ENCODE peak calls at places on chromosomes 4 and X, in eight cellular contexts. One of them, this sample, is unnamed.

GRCh38 chrX:130086414-130087207 is 23.7 kb downstream of the ELF4 start:
- DNase-seq in brain microvascular endothelial cell: no peak
- DNase-seq in aorta: no peak
- DNase-seq in left ventricle myocardium inferior: no peak
- DNase-seq in right lobe of liver: no peak
- DNase-seq in right atrium auricular region: no peak
- DNase-seq in heart right ventricle: no peak
- DNase-seq in K562: peak; percentile 15
- DNase-seq in this sample: peak; percentile 68

GRCh38 chrX:109911046-109911445 is 91.9 kb upstream of the TMEM164 start:
- DNase-seq in brain microvascular endothelial cell: no peak
- DNase-seq in aorta: no peak
- DNase-seq in left ventricle myocardium inferior: no peak
- DNase-seq in right lobe of liver: no peak
- DNase-seq in right atrium auricular region: no peak
- DNase-seq in heart right ventricle: no peak
- DNase-seq in K562: no peak
- DNase-seq in this sample: no peak

GRCh38 chr4:102500371-102501175 is 586 bp upstream of the NFKB1 start:
- DNase-seq in brain microvascular endothelial cell: peak; percentile 38
- DNase-seq in aorta: peak; percentile 70
- DNase-seq in left ventricle myocardium inferior: peak; percentile 72
- DNase-seq in right lobe of liver: peak; percentile 61
- DNase-seq in right atrium auricular region: peak; percentile 66
- DNase-seq in heart right ventricle: peak; percentile 68
- DNase-seq in K562: no peak
- DNase-seq in this sample: peak; percentile 72

GRCh38 chrX:37330642-37331041 is 18.5 kb upstream of the PRRG1 start:
- DNase-seq in brain microvascular endothelial cell: no peak
- DNase-seq in aorta: no peak
- DNase-seq in left ventricle myocardium inferior: no peak
- DNase-seq in right lobe of liver: no peak
- DNase-seq in right atrium auricular region: no peak
- DNase-seq in heart right ventricle: no peak
- DNase-seq in K562: no peak
- DNase-seq in this sample: no peak

GRCh38 chr4:185542626-185543336 is 7.5 kb upstream of the PDLIM3 start:
- DNase-seq in brain microvascular endothelial cell: no peak
- DNase-seq in aorta: peak; percentile 82
- DNase-seq in left ventricle myocardium inferior: peak; percentile 80
- DNase-seq in right lobe of liver: no peak
- DNase-seq in right atrium auricular region: peak; percentile 81
- DNase-seq in heart right ventricle: peak; percentile 74
- DNase-seq in K562: no peak
- DNase-seq in this sample: no peak

GRCh38 chr4:76892601-76893000 is 5.3 kb downstream of the SOWAHB start:
- DNase-seq in brain microvascular endothelial cell: no peak
- DNase-seq in aorta: no peak
- DNase-seq in left ventricle myocardium inferior: no peak
- DNase-seq in right lobe of liver: no peak
- DNase-seq in right atrium auricular region: no peak
- DNase-seq in heart right ventricle: no peak
- DNase-seq in K562: no peak
- DNase-seq in this sample: no peak

GRCh38 chrX:8738588-8739189 is 6.8 kb upstream of the ANOS1 start:
- DNase-seq in brain microvascular endothelial cell: no peak
- DNase-seq in aorta: no peak
- DNase-seq in left ventricle myocardium inferior: no peak
- DNase-seq in right lobe of liver: no peak
- DNase-seq in right atrium auricular region: no peak
- DNase-seq in heart right ventricle: no peak
- DNase-seq in K562: peak; percentile 10
- DNase-seq in this sample: no peak

GRCh38 chrX:107574054-107574683 is 54.1 kb upstream of the PRPS1 start:
- DNase-seq in brain microvascular endothelial cell: peak; percentile 38
- DNase-seq in aorta: no peak
- DNase-seq in left ventricle myocardium inferior: no peak
- DNase-seq in right lobe of liver: no peak
- DNase-seq in right atrium auricular region: no peak
- DNase-seq in heart right ventricle: no peak
- DNase-seq in K562: no peak
- DNase-seq in this sample: no peak

GRCh38 chrX:141814213-141814857 is 23.8 kb upstream of the MAGEC3 start:
- DNase-seq in brain microvascular endothelial cell: no peak
- DNase-seq in aorta: no peak
- DNase-seq in left ventricle myocardium inferior: no peak
- DNase-seq in right lobe of liver: no peak
- DNase-seq in right atrium auricular region: no peak
- DNase-seq in heart right ventricle: no peak
- DNase-seq in K562: no peak
- DNase-seq in this sample: no peak

GRCh38 chr4:794911-795725 is 30.8 kb downstream of the CPLX1 start:
- DNase-seq in brain microvascular endothelial cell: no peak
- DNase-seq in aorta: no peak
- DNase-seq in left ventricle myocardium inferior: no peak
- DNase-seq in right lobe of liver: no peak
- DNase-seq in right atrium auricular region: no peak
- DNase-seq in heart right ventricle: no peak
- DNase-seq in K562: peak; percentile 35
- DNase-seq in this sample: peak; percentile 38

GRCh38 chr4:73702796-73703287 is 37.5 kb upstream of the CXCL8 start:
- DNase-seq in brain microvascular endothelial cell: no peak
- DNase-seq in aorta: no peak
- DNase-seq in left ventricle myocardium inferior: no peak
- DNase-seq in right lobe of liver: no peak
- DNase-seq in right atrium auricular region: no peak
- DNase-seq in heart right ventricle: no peak
- DNase-seq in K562: no peak
- DNase-seq in this sample: no peak

GRCh38 chrX:17442898-17443297 is 67.9 kb downstream of the NHS start:
- DNase-seq in brain microvascular endothelial cell: peak; percentile 22
- DNase-seq in aorta: no peak
- DNase-seq in left ventricle myocardium inferior: no peak
- DNase-seq in right lobe of liver: no peak
- DNase-seq in right atrium auricular region: no peak
- DNase-seq in heart right ventricle: no peak
- DNase-seq in K562: no peak
- DNase-seq in this sample: no peak

GRCh38 chr4:2699534-2699933 is 56.6 kb downstream of the TNIP2 start:
- DNase-seq in brain microvascular endothelial cell: no peak
- DNase-seq in aorta: no peak
- DNase-seq in left ventricle myocardium inferior: no peak
- DNase-seq in right lobe of liver: no peak
- DNase-seq in right atrium auricular region: no peak
- DNase-seq in heart right ventricle: no peak
- DNase-seq in K562: no peak
- DNase-seq in this sample: no peak

GRCh38 chr4:33882246-33882990 is 2361.9 kb downstream of the ARAP2 start:
- DNase-seq in brain microvascular endothelial cell: no peak
- DNase-seq in aorta: no peak
- DNase-seq in left ventricle myocardium inferior: no peak
- DNase-seq in right lobe of liver: no peak
- DNase-seq in right atrium auricular region: no peak
- DNase-seq in heart right ventricle: no peak
- DNase-seq in K562: no peak
- DNase-seq in this sample: no peak

GRCh38 chrX:8679572-8679971 is 52.4 kb downstream of the ANOS1 start:
- DNase-seq in brain microvascular endothelial cell: no peak
- DNase-seq in aorta: no peak
- DNase-seq in left ventricle myocardium inferior: no peak
- DNase-seq in right lobe of liver: no peak
- DNase-seq in right atrium auricular region: no peak
- DNase-seq in heart right ventricle: no peak
- DNase-seq in K562: no peak
- DNase-seq in this sample: peak; percentile 51

GRCh38 chrX:68355629-68355920 is 77.7 kb downstream of the OPHN1 start:
- DNase-seq in brain microvascular endothelial cell: no peak
- DNase-seq in aorta: no peak
- DNase-seq in left ventricle myocardium inferior: no peak
- DNase-seq in right lobe of liver: no peak
- DNase-seq in right atrium auricular region: no peak
- DNase-seq in heart right ventricle: no peak
- DNase-seq in K562: no peak
- DNase-seq in this sample: no peak

GRCh38 chr4:61783050-61783449 is 582.9 kb downstream of the ADGRL3 start:
- DNase-seq in brain microvascular endothelial cell: no peak
- DNase-seq in aorta: no peak
- DNase-seq in left ventricle myocardium inferior: no peak
- DNase-seq in right lobe of liver: no peak
- DNase-seq in right atrium auricular region: no peak
- DNase-seq in heart right ventricle: no peak
- DNase-seq in K562: no peak
- DNase-seq in this sample: no peak

GRCh38 chr4:38365261-38365660 is 298.7 kb upstream of the KLF3 start:
- DNase-seq in brain microvascular endothelial cell: no peak
- DNase-seq in aorta: no peak
- DNase-seq in left ventricle myocardium inferior: no peak
- DNase-seq in right lobe of liver: no peak
- DNase-seq in right atrium auricular region: no peak
- DNase-seq in heart right ventricle: no peak
- DNase-seq in K562: no peak
- DNase-seq in this sample: no peak

GRCh38 chr4:6259886-6260285 is 9.8 kb upstream of the WFS1 start:
- DNase-seq in brain microvascular endothelial cell: no peak
- DNase-seq in aorta: peak; percentile 6
- DNase-seq in left ventricle myocardium inferior: no peak
- DNase-seq in right lobe of liver: no peak
- DNase-seq in right atrium auricular region: no peak
- DNase-seq in heart right ventricle: no peak
- DNase-seq in K562: no peak
- DNase-seq in this sample: peak; percentile 10

GRCh38 chr4:186021461-186022167 is 47.3 kb upstream of the TLR3 start:
- DNase-seq in brain microvascular endothelial cell: peak; percentile 69
- DNase-seq in aorta: no peak
- DNase-seq in left ventricle myocardium inferior: no peak
- DNase-seq in right lobe of liver: no peak
- DNase-seq in right atrium auricular region: no peak
- DNase-seq in heart right ventricle: peak; percentile 36
- DNase-seq in K562: no peak
- DNase-seq in this sample: no peak

GRCh38 chr4:152090543-152090942 is 329.7 kb upstream of the GATB start:
- DNase-seq in brain microvascular endothelial cell: no peak
- DNase-seq in aorta: no peak
- DNase-seq in left ventricle myocardium inferior: peak; percentile 20
- DNase-seq in right lobe of liver: no peak
- DNase-seq in right atrium auricular region: no peak
- DNase-seq in heart right ventricle: peak; percentile 51
- DNase-seq in K562: no peak
- DNase-seq in this sample: no peak

GRCh38 chr4:178165251-178165650 is 723.0 kb upstream of the AGA start:
- DNase-seq in brain microvascular endothelial cell: no peak
- DNase-seq in aorta: no peak
- DNase-seq in left ventricle myocardium inferior: no peak
- DNase-seq in right lobe of liver: no peak
- DNase-seq in right atrium auricular region: no peak
- DNase-seq in heart right ventricle: no peak
- DNase-seq in K562: no peak
- DNase-seq in this sample: no peak

DNA sequence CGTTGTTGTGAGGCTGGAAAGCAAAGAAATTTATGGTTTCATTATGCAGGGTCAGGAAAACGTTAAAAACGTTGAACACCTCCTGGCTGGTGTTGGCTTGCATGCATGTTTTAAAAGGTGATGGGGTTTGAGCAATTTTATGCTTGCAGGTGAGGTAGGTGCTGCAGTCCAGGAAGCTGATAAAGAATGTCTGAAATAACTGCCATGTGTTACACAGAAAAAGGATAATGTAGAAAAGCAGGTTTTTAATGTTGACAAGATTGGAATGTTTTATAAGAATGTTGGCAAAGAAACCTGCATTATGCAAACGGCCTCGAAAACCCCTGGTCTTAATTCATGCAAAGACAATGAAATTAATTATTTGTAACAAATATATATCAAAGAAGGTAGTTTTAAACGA is 723.7 kb upstream of the AGA start:
- DNase-seq in brain microvascular endothelial cell: no peak
- DNase-seq in aorta: no peak
- DNase-seq in left ventricle myocardium inferior: no peak
- DNase-seq in right lobe of liver: no peak
- DNase-seq in right atrium auricular region: no peak
- DNase-seq in heart right ventricle: no peak
- DNase-seq in K562: no peak
- DNase-seq in this sample: no peak
- H3K36me3 ChIP-seq in brain microvascular endothelial cell: no peaks in the 10 kb centered on the region
- H3K36me3 ChIP-seq in aorta: no peaks in the 10 kb centered on the region
- H3K36me3 ChIP-seq in left ventricle myocardium inferior: no peaks in the 10 kb centered on the region
- H3K36me3 ChIP-seq in right lobe of liver: no peaks in the 10 kb centered on the region
- H3K36me3 ChIP-seq in right atrium auricular region: no peaks in the 10 kb centered on the region
- H3K36me3 ChIP-seq in heart right ventricle: no peaks in the 10 kb centered on the region
- H3K36me3 ChIP-seq in K562: no peaks in the 10 kb centered on the region
- H3K36me3 ChIP-seq in this sample: no peaks in the 10 kb centered on the region

GRCh38 chr4:136934601-136935000 is 597.7 kb downstream of the PCDH18 start:
- DNase-seq in brain microvascular endothelial cell: no peak
- DNase-seq in aorta: no peak
- DNase-seq in left ventricle myocardium inferior: no peak
- DNase-seq in right lobe of liver: no peak
- DNase-seq in right atrium auricular region: no peak
- DNase-seq in heart right ventricle: no peak
- DNase-seq in K562: no peak
- DNase-seq in this sample: no peak
- H3K27ac ChIP-seq in brain microvascular endothelial cell: no peak overlapping the region
- H3K27ac ChIP-seq in aorta: no peak overlapping the region
- H3K27ac ChIP-seq in left ventricle myocardium inferior: no peak overlapping the region
- H3K27ac ChIP-seq in right lobe of liver: no peak overlapping the region
- H3K27ac ChIP-seq in right atrium auricular region: no peak overlapping the region
- H3K27ac ChIP-seq in heart right ventricle: no peak overlapping the region
- H3K27ac ChIP-seq in K562: no peak overlapping the region
- H3K27ac ChIP-seq in this sample: no peak overlapping the region

GRCh38 chrX:80430826-80431501 is 10.7 kb downstream of the TENT5D start:
- DNase-seq in brain microvascular endothelial cell: no peak
- DNase-seq in aorta: no peak
- DNase-seq in left ventricle myocardium inferior: no peak
- DNase-seq in right lobe of liver: no peak
- DNase-seq in right atrium auricular region: no peak
- DNase-seq in heart right ventricle: no peak
- DNase-seq in K562: peak; percentile 18
- DNase-seq in this sample: no peak
- H3K27me3 ChIP-seq in brain microvascular endothelial cell: no peaks in the 10 kb centered on the region
- H3K27me3 ChIP-seq in aorta: no peaks in the 10 kb centered on the region
- H3K27me3 ChIP-seq in left ventricle myocardium inferior: no peaks in the 10 kb centered on the region
- H3K27me3 ChIP-seq in right lobe of liver: peaks cover 5% of the 10 kb centered on the region
- H3K27me3 ChIP-seq in right atrium auricular region: no peaks in the 10 kb centered on the region
- H3K27me3 ChIP-seq in heart right ventricle: no peaks in the 10 kb centered on the region
- H3K27me3 ChIP-seq in K562: no peaks in the 10 kb centered on the region
- H3K27me3 ChIP-seq in this sample: no peaks in the 10 kb centered on the region

GRCh38 chr4:55993994-55994657 is 45.4 kb downstream of the CEP135 start:
- DNase-seq in brain microvascular endothelial cell: no peak
- DNase-seq in aorta: no peak
- DNase-seq in left ventricle myocardium inferior: no peak
- DNase-seq in right lobe of liver: no peak
- DNase-seq in right atrium auricular region: no peak
- DNase-seq in heart right ventricle: no peak
- DNase-seq in K562: no peak
- DNase-seq in this sample: no peak

DNA sequence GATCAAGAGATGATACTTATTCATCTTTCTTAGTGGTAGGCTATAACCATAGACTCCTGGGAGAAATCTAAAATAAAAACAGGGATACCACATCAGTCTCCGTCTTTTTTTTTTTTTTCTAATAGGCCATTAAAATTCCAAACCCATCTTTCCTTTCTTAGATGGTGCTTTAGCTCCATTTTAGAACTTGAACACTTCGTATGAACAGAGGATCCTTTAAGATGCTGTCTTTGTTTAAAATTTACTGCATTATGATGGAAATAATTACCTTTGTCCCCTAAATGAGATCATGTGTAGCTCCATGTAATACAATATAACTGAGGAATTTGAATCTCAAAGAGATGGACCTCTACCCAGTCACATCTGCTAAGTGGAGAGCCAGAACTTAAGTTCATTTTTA is 47.9 kb downstream of the CEP135 start:
- DNase-seq in brain microvascular endothelial cell: no peak
- DNase-seq in aorta: no peak
- DNase-seq in left ventricle myocardium inferior: no peak
- DNase-seq in right lobe of liver: no peak
- DNase-seq in right atrium auricular region: no peak
- DNase-seq in heart right ventricle: no peak
- DNase-seq in K562: no peak
- DNase-seq in this sample: no peak
- H3K36me3 ChIP-seq in brain microvascular endothelial cell: no peaks in the 10 kb centered on the region
- H3K36me3 ChIP-seq in aorta: peaks cover 3% of the 10 kb centered on the region
- H3K36me3 ChIP-seq in left ventricle myocardium inferior: peaks cover 37% of the 10 kb centered on the region
- H3K36me3 ChIP-seq in right lobe of liver: no peaks in the 10 kb centered on the region
- H3K36me3 ChIP-seq in right atrium auricular region: peaks cover 10% of the 10 kb centered on the region
- H3K36me3 ChIP-seq in heart right ventricle: no peaks in the 10 kb centered on the region
- H3K36me3 ChIP-seq in K562: peaks cover 30% of the 10 kb centered on the region
- H3K36me3 ChIP-seq in this sample: peaks cover 34% of the 10 kb centered on the region